ENCODE peak calls at places on chromosomes 1 and 21, in eight cellular contexts. O, L, N, E, Y, H, Q and U are unnamed samples.

GRCh38 chr1:70220015-70220414 is 1.2 kb upstream of the SRSF11 start:
- DNase-seq in O (no peak), L (no peak), N (no peak), E (no peak), Y (no peak), H (no peak), Q (no peak), U (no peak)

GRCh38 chr1:111476761-111477309 is 3.1 kb downstream of the C1orf162 start:
- DNase-seq in O (no peak), L (peak; percentile 26), N (no peak), E (no peak), Y (no peak), H (no peak), Q (no peak), U (no peak)

GRCh38 chr1:46333300-46334029 is 7.1 kb upstream of the NSUN4 start:
- DNase-seq in O (peak; percentile 50), L (no peak), N (no peak), E (no peak), Y (no peak), H (peak; percentile 27), Q (no peak), U (no peak)

GRCh38 chr1:11719313-11720032 is 16.5 kb upstream of the AGTRAP start:
- DNase-seq in O (peak; percentile 74), L (peak; percentile 86), N (peak; percentile 85), E (peak; percentile 82), Y (peak; percentile 89), H (peak; percentile 60), Q (no peak), U (peak; percentile 78)

GRCh38 chr1:173193639-173194038 is 13.5 kb downstream of the TNFSF4 start:
- DNase-seq in O (peak; percentile 95), L (no peak), N (no peak), E (no peak), Y (no peak), H (peak; percentile 84), Q (peak; percentile 31), U (no peak)

GRCh38 chr1:26278303-26278702 is 1.6 kb upstream of the SH3BGRL3 start:
- DNase-seq in O (peak; percentile 83), L (no peak), N (peak; percentile 83), E (no peak), Y (peak; percentile 91), H (peak; percentile 76), Q (peak; percentile 63), U (no peak)

GRCh38 chr1:35539824-35540261 is 17.4 kb downstream of the KIAA0319L start:
- DNase-seq in O (peak; percentile 53), L (no peak), N (no peak), E (no peak), Y (no peak), H (peak; percentile 64), Q (no peak), U (no peak)

GRCh38 chr1:33396188-33397124 is 34.4 kb downstream of the PHC2 start:
- DNase-seq in O (no peak), L (no peak), N (no peak), E (no peak), Y (no peak), H (no peak), Q (no peak), U (no peak)

GRCh38 chr1:100699744-100700143 is 19.8 kb upstream of the VCAM1 start:
- DNase-seq in O (peak; percentile 60), L (no peak), N (no peak), E (no peak), Y (no peak), H (peak; percentile 51), Q (no peak), U (no peak)

GRCh38 chr1:112423207-112423606 is 27.2 kb downstream of the CTTNBP2NL start:
- DNase-seq in O (no peak), L (no peak), N (no peak), E (no peak), Y (no peak), H (no peak), Q (no peak), U (no peak)

GRCh38 chr1:82565546-82565945 is 764.8 kb downstream of the ADGRL2 start:
- DNase-seq in O (peak; percentile 75), L (no peak), N (no peak), E (no peak), Y (no peak), H (peak; percentile 91), Q (peak; percentile 1), U (no peak)

GRCh38 chr1:205227584-205228006 is at the start of gene TMCC2:
- DNase-seq in O (peak; percentile 85), L (peak; percentile 73), N (peak; percentile 82), E (peak; percentile 93), Y (peak; percentile 93), H (peak; percentile 87), Q (peak; percentile 70), U (peak; percentile 73)

GRCh38 chr1:108057536-108057935 is 92.6 kb upstream of the VAV3 start:
- DNase-seq in O (peak; percentile 44), L (no peak), N (no peak), E (no peak), Y (peak; percentile 75), H (no peak), Q (no peak), U (no peak)

GRCh38 chr1:59414406-59415133 is 117.7 kb downstream of the FGGY start:
- DNase-seq in O (peak; percentile 42), L (no peak), N (no peak), E (no peak), Y (no peak), H (peak; percentile 62), Q (peak; percentile 61), U (no peak)

GRCh38 chr1:185073725-185074124 is 28.4 kb downstream of the RNF2 start:
- DNase-seq in O (no peak), L (no peak), N (no peak), E (no peak), Y (no peak), H (peak; percentile 62), Q (no peak), U (no peak)

DNA sequence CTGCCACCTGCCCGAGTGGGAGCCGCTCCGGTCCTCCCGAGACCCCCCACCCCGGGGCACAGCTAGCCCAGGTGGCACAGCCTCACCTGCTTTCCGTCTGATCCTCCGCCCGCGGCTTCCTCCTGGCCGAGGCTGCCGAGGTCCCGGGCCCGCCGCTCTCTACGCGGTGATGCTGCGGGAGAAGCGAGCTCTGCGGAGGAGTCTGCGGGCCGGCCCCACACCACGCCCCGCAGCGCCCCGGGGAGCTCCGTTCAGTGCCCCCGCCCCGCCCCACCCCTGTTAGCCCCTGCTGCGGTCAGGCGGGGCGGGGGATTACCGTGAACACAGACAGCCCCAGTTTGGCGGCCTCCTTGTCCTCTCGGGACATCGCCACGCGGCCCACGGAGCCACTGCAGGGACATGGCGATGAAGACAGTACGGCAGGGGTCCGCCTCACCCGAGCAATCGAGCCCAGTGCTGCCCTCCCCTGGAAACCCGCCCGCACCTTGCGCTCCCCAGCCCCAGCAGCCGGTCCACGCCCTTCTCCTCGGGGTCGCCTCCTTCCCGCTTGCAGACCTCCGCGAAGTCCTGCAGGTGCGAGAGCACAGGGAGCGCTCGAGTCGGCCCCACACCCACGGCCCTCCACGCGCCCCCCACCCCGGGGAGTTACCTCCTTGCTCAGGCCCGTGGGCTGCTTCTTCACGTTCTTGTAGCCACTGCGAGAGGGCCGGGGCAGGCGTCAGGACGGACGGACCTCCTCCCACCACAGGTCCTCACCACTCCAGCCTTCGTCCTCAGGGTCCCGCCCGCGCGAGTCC is 933 bp downstream of the C1orf35 start:
- DNase-seq in O (peak; percentile 28), L (peak; percentile 51), N (peak; percentile 79), E (no peak), Y (no peak), H (no peak), Q (no peak), U (peak; percentile 35)
- TF ChIP-seq CTCF in O (peak; percentile 25), L (peak; percentile 30), N (peak; percentile 14), E (no peak), Y (no peak), H (peak; percentile 28), Q (no peak), U (no peak)

DNA sequence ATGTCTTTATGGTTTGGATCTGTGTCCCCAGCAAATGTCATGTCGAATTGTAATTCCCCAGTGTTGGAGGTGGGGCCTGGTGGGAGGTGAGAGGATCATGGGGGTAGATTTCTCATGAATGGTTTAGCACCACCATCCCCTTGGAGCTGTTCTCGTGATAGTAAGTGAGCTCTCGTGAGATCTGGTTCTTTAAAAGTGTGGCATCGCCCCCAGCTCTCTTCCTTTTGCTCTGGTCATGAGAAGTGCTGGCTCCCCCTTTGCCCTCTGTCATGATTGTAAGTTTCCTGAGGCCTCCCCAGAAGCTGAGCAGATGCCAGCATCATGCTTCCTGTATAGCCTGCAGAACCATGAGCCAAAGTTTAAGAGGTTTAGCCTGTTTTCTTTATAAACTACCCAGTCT is 11.2 kb upstream of the KCNE2 start:
- DNase-seq in O (no peak), L (no peak), N (no peak), E (no peak), Y (no peak), H (no peak), Q (no peak), U (no peak)
- TF ChIP-seq CTCF in O (no peak), L (no peak), N (no peak), E (no peak), Y (no peak), H (no peak), Q (no peak), U (no peak)

DNA sequence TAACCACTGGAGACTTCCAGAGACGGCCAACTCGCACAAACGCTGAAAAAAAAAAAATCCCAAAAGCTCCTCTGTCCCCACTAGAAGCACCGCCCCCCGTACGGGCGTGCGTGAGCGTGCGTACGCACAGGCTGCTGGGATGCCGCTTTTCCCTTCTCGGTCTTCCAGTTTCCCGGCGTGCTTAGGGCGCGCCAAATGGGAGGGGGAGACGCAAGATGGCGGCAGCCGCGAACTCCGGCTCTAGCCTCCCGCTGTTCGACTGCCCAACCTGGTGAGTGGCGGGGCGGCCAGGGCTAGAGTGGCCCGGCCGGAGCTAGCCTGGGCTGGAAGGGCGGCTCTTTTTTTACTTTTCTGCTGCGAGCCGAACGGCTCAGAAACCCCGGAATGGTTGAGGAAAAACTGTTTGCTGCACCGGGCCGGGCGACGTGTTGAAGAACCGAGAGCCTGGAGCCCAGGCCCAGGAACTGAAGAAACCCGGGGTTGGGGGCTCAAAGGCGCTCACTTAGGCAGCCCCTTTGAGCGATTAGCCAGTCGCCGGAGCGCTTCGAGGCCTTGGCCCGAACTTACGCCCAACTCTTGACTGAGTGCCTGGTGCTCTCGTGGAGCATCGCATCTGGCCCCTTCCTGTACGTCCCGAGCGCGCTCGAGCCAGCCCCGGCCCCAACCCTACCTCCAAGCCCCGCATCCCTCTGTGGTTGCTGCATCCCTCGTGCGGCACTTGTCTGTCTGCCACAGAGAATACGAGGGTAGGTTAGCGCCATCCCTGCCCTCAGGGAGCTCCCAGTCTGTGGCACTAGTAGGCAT is at the start of gene PPP1R8:
- DNase-seq in O (peak; percentile 96), L (peak; percentile 84), N (peak; percentile 90), E (peak; percentile 92), Y (peak; percentile 96), H (peak; percentile 97), Q (peak; percentile 88), U (peak; percentile 84)
- TF ChIP-seq CTCF in O (no peak), L (no peak), N (no peak), E (peak; percentile 10), Y (no peak), H (no peak), Q (no peak), U (no peak)

GRCh38 chr21:34524671-34525601 is 12.9 kb upstream of the KCNE1 start:
- DNase-seq in O (peak; percentile 83), L (no peak), N (no peak), E (peak; percentile 23), Y (no peak), H (peak; percentile 68), Q (no peak), U (no peak)
- TF ChIP-seq CTCF in O (no peak), L (no peak), N (no peak), E (no peak), Y (no peak), H (no peak), Q (no peak), U (no peak)

GRCh38 chr1:20216574-20216973 is 30.3 kb upstream of the PLA2G2C start:
- DNase-seq in O (peak; percentile 39), L (no peak), N (no peak), E (no peak), Y (no peak), H (peak; percentile 5), Q (no peak), U (no peak)
- TF ChIP-seq CTCF in O (peak; percentile 44), L (no peak), N (peak; percentile 24), E (no peak), Y (no peak), H (peak; percentile 38), Q (peak; percentile 36), U (no peak)